ENCODE peak calls at places on chromosomes 11 and 22, in four cellular contexts. K is neural progenitor cell, O is HCT116, Q is PC-3. N is an unnamed sample.

GRCh38 chr11:27280131-27280530 is 82.9 kb downstream of the CCDC34 start:
- DNase-seq in K (no peak), O (no peak), Q (no peak), N (no peak)

GRCh38 chr22:43275545-43275981 is 67.6 kb downstream of the SCUBE1 start:
- DNase-seq in K (peak), O (peak), Q (peak), N (no peak)

GRCh38 chr11:112977620-112978212 is 16.5 kb downstream of the NCAM1 start:
- DNase-seq in K (peak), O (no peak), Q (no peak), N (no peak)

GRCh38 chr11:22703561-22703960 is 37.1 kb downstream of the GAS2 start:
- DNase-seq in K (no peak), O (no peak), Q (no peak), N (no peak)

GRCh38 chr22:27670701-27671412 is 130.7 kb downstream of the MN1 start:
- DNase-seq in K (peak), O (peak), Q (peak), N (no peak)

GRCh38 chr22:22111267-22111751 is 128.7 kb upstream of the TOP3B start:
- DNase-seq in K (no peak), O (no peak), Q (peak), N (peak)

GRCh38 chr11:115806056-115806455 is 301.8 kb upstream of the CADM1 start:
- DNase-seq in K (no peak), O (no peak), Q (no peak), N (no peak)

GRCh38 chr22:20550851-20551744 is 43.7 kb downstream of the MED15 start:
- DNase-seq in K (peak), O (no peak), Q (no peak), N (no peak)

GRCh38 chr11:87298155-87298554 is 260.4 kb downstream of the TMEM135 start:
- DNase-seq in K (no peak), O (no peak), Q (no peak), N (no peak)

GRCh38 chr11:101584129-101584515 is 315 bp upstream of the TRPC6 start:
- DNase-seq in K (no peak), O (no peak), Q (no peak), N (no peak)
- H3K4me3 ChIP-seq in K (peak), O (no peak), Q (no peak), N (no peak)

GRCh38 chr22:44698531-44699421 is 3.2 kb upstream of the PRR5 start:
- DNase-seq in K (peak), O (no peak), Q (no peak), N (no peak)

GRCh38 chr22:44693756-44694155 is 8.2 kb upstream of the PRR5 start:
- DNase-seq in K (no peak), O (no peak), Q (no peak), N (no peak)

GRCh38 chr22:44700456-44700855 is 1.5 kb upstream of the PRR5 start:
- DNase-seq in K (no peak), O (no peak), Q (no peak), N (no peak)

GRCh38 chr22:44701187-44701586 is 817 bp upstream of the PRR5 start:
- DNase-seq in K (no peak), O (no peak), Q (no peak), N (no peak)

GRCh38 chr22:44697423-44698179 is 4.4 kb upstream of the PRR5 start:
- DNase-seq in K (peak), O (peak), Q (peak), N (peak)
- TF ChIP-seq EZH2phosphoT487 in K (no peak), O (no peak), Q (no peak), N (no peak)

GRCh38 chr11:67510023-67510345 is 2.0 kb upstream of the CDK2AP2 start:
- DNase-seq in K (no peak), O (no peak), Q (no peak), N (no peak)
- H3K4me3 ChIP-seq in K (no peak), O (no peak), Q (no peak), N (no peak)

GRCh38 chr11:74280494-74280893 is 30.9 kb downstream of the P4HA3 start:
- DNase-seq in K (no peak), O (no peak), Q (peak), N (no peak)

GRCh38 chr11:74283580-74284180 is 27.8 kb downstream of the P4HA3 start:
- DNase-seq in K (no peak), O (no peak), Q (peak), N (no peak)

GRCh38 chr11:74282421-74282820 is 29.0 kb downstream of the P4HA3 start:
- DNase-seq in K (no peak), O (no peak), Q (no peak), N (no peak)

GRCh38 chr11:74284466-74284865 is 27.0 kb downstream of the P4HA3 start:
- DNase-seq in K (no peak), O (no peak), Q (no peak), N (no peak)

DNA sequence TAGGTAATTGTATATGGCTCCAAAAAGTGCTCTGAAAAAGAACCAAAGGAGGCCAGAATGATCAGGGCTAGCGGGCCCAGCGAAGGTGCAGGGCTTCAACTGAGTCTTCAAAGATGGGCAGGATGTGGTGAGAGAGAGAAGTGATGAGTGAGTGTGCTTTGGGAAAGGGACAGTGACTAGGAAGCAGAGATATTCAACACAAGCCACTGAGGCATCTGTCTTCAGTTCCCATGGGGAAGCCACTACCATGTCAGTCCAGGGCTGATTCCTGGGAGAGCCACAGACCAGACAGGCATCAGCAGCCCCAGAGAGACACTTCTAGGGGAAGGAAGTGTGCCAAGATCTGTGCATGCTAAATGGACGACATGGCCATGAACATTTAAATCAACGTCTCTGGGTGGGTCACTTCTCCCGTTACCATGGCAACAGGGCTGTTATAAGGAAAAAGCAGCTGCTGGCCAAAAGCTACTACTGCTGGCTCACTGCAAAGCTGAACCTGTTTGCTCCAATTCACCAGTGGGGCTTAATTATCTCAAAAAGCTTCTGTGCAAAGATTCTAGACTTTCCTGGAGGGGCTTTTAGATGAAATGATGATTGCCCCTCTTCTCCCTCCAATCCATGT is 28.5 kb downstream of the P4HA3 start:
- DNase-seq in K (peak), O (no peak), Q (no peak), N (no peak)
- TF ChIP-seq EZH2phosphoT487 in K (no peak), O (no peak), Q (no peak), N (no peak)